ENCODE peak calls at places on chromosomes 2 and 18, in nine cellular contexts. P is coronary artery, N is omental fat pad, U is cardiac muscle cell, L is brain microvascular endothelial cell, H is left ventricle myocardium inferior, F is GM13977, M is AG09319, R is thyroid gland. Y is an unnamed sample.

GRCh38 chr18:47997338-47997780 is 66.9 kb upstream of the SMAD2 start:
- DNase-seq in N (no peak), P (no peak), L (no peak), H (no peak), M (no peak), U (peak), R (no peak), F (no peak), Y (peak)

GRCh38 chr2:190069936-190070696 is 7.6 kb upstream of the MSTN start:
- DNase-seq in H (no peak), L (peak), N (no peak), P (no peak), U (peak), R (peak), M (peak), F (peak), Y (peak)

GRCh38 chr2:60657673-60658072 is 98.4 kb upstream of the PAPOLG start:
- DNase-seq in H (no peak), L (no peak), U (no peak), M (no peak), N (no peak), P (no peak), F (no peak), R (no peak), Y (no peak)

GRCh38 chr2:51782874-51783765 is 751.2 kb upstream of the NRXN1 start:
- DNase-seq in F (no peak), U (no peak), L (no peak), N (no peak), R (no peak), M (no peak), P (no peak), H (no peak), Y (no peak)

GRCh38 chr2:109324859-109325258 is 195.9 kb downstream of the SH3RF3 start:
- DNase-seq in H (peak), P (peak), N (no peak), U (peak), L (peak), F (no peak), R (peak), M (peak), Y (no peak)

GRCh38 chr18:837922-838321 is 25.9 kb upstream of the YES1 start:
- DNase-seq in F (no peak), P (no peak), N (no peak), H (no peak), U (no peak), L (no peak), M (no peak), R (no peak), Y (no peak)

GRCh38 chr2:163736433-163737168 is 793 bp upstream of the FIGN start:
- DNase-seq in M (no peak), H (peak), L (peak), R (peak), N (peak), U (peak), F (peak), P (no peak), Y (no peak)

GRCh38 chr2:5690231-5690630 is 2.0 kb upstream of the SOX11 start:
- DNase-seq in F (no peak), H (no peak), R (no peak), P (no peak), U (no peak), N (no peak), L (peak), M (no peak), Y (no peak)

GRCh38 chr2:181576431-181576830 is 80.5 kb downstream of the CERKL start:
- DNase-seq in F (no peak), L (no peak), M (no peak), N (no peak), U (no peak), H (no peak), R (no peak), P (no peak), Y (no peak)

GRCh38 chr2:80164375-80164774 is 140.2 kb downstream of the LRRTM1 start:
- DNase-seq in H (no peak), U (no peak), L (no peak), R (no peak), P (no peak), M (no peak), N (no peak), F (no peak), Y (no peak)

GRCh38 chr2:64145760-64146159 is 1.5 kb upstream of the PELI1 start:
- DNase-seq in F (no peak), M (no peak), P (no peak), U (no peak), R (no peak), L (no peak), H (no peak), N (no peak), Y (no peak)

GRCh38 chr2:96106991-96107882 is 9.1 kb downstream of the ADRA2B start:
- DNase-seq in L (no peak), N (no peak), F (no peak), M (no peak), P (no peak), H (peak), U (no peak), R (no peak), Y (no peak)

GRCh38 chr2:109009920-109010610 is 21.0 kb upstream of the EDAR start:
- DNase-seq in M (no peak), H (no peak), P (no peak), R (no peak), L (peak), N (no peak), U (peak), F (no peak), Y (no peak)

GRCh38 chr2:161068670-161069069 is 91.6 kb upstream of the TANK start:
- DNase-seq in F (no peak), H (no peak), L (no peak), N (no peak), U (peak), M (no peak), P (no peak), R (no peak), Y (no peak)

GRCh38 chr2:42722328-42723190 is 41.4 kb downstream of the OXER1 start:
- DNase-seq in N (peak), H (peak), M (peak), U (peak), F (peak), L (peak), R (peak), P (no peak), Y (peak)

GRCh38 chr2:119574108-119574815 is 30.0 kb downstream of the CFAP221 start:
- DNase-seq in H (no peak), L (no peak), N (no peak), P (no peak), R (no peak), U (no peak), F (peak), M (no peak), Y (no peak)

GRCh38 chr18:7272268-7273049 is 41.6 kb downstream of the LRRC30 start:
- DNase-seq in M (peak), R (peak), N (no peak), F (no peak), U (peak), P (no peak), L (peak), H (peak), Y (peak)

GRCh38 chr18:76496200-76496890 is 1.3 kb upstream of the ZNF516 start:
- DNase-seq in F (no peak), P (no peak), H (peak), L (peak), M (no peak), N (no peak), R (peak), U (peak), Y (peak)

DNA sequence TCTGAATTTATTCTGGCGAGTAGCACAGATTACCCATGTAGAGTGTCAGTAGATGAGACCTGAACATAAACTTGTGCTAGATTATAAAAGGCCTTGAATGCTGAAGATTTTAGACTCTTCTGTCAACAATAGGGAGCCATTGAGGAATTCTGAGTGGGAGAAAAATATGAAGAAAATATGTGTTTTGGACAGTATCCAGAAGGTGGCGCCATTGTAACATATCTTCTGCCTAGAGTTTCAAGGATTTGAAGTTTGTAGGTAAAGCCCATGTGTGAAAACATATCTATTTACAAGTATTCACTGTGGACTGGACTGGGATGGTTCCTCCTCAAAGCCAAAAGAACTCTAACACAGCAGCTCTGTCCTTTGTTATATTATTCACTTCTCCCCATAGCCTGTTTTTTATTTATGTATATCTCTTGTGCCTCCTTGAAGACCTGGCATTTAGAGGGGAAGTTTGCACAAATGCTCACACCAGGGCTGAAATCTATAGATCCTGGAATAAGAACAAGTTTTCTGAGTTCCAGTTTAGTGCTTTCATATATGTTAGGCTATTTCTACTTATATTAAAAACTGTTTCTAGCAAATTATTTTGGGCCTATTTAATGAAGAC is 124.9 kb downstream of the RDH14 start:
- DNase-seq in N (no peak), R (no peak), P (no peak), H (no peak), L (peak), U (peak), F (no peak), M (peak), Y (peak)
- TF ChIP-seq CTCF in N (no peak), R (no peak), P (peak), H (peak), L (peak), U (peak), F (peak), M (peak), Y (peak)

DNA sequence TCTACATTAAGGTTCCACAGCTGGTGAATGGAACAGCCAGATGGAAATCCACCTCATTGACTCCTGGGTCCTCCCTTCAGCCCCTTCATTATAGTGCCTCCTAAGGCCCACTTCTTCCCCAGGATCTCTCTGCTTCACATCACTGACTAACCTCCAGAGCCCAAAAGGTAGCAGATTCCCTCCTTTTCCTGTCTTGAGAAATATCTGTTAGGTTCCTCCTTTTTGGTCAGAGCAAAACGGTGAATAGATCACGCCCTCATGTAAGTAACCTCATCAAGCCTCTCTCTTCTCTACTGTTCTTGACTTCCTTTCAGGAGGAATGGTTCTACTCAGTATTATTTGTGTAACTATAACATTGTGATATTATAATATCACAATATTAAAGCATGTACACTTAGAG is 155.0 kb upstream of the SRD5A2 start:
- DNase-seq in F (no peak), H (no peak), U (no peak), P (no peak), N (no peak), L (no peak), R (no peak), M (no peak), Y (no peak)
- TF ChIP-seq CTCF in F (no peak), H (no peak), U (no peak), P (no peak), N (no peak), L (no peak), R (no peak), M (no peak), Y (no peak)

DNA sequence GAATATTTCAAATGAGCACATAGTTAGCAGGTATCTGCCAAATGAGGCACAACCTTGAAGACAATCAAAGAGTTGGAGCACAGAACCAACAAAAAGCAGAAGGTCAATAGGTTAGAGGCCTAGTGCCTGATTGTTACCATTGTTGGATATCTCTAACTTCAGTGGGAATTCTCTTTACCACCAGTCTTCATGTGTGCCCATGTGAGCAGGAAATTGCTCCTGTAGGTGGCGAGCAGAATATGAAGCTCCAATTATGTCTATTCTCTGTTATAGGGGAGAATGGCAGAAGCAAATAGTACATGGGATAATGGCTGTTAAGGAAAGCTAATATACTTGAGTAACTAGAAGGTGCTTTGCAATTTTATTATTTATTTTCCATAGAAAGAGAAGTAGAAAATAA is 14.9 kb upstream of the ZNF385B start:
- DNase-seq in M (no peak), H (no peak), L (no peak), R (no peak), P (no peak), N (no peak), U (no peak), F (no peak), Y (no peak)
- TF ChIP-seq CTCF in M (no peak), H (no peak), L (peak), R (no peak), P (no peak), N (no peak), U (no peak), F (no peak), Y (no peak)

GRCh38 chr18:73352546-73352945 is 484.8 kb upstream of the NETO1 start:
- DNase-seq in H (no peak), M (peak), U (no peak), F (no peak), P (no peak), L (no peak), R (no peak), N (no peak), Y (no peak)
- TF ChIP-seq CTCF in H (no peak), M (peak), U (no peak), F (no peak), P (no peak), L (no peak), R (no peak), N (no peak), Y (no peak)

DNA sequence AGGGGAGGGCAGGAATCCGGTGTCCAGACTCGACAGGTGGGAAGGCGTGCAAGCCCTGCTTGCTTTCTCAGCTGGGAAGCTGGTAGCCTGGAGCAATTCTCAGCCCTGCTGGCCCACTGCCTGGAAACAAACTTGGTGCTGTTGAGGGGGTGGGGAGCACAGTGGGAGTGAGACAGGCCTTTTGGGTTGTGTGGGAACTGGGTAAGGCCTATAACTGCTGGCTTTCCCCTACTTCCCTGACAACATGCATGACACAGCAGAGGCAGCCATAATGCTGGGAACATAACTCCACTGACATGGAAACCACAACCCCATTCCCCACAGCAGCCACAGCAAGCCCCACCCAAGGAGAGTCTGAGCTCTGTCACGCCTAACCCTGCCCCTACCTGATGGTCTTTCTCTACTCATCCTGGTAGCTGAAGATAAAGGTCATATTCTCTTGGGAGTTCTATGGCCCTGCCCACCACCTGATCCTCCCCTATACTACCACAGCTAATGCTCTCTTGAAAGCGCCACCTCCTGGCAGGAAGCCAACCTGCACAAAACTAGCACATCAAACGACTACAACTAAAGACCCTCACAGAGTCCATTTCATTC is 122.9 kb upstream of the ACVR1C start:
- DNase-seq in P (no peak), U (peak), L (peak), M (no peak), R (no peak), N (no peak), F (no peak), H (no peak), Y (peak)
- TF ChIP-seq CTCF in P (no peak), U (no peak), L (peak), M (no peak), R (no peak), N (no peak), F (peak), H (no peak), Y (peak)

Y was measured in activated CD8-positive, alpha-beta T cell treated with anti-CD3 and anti-CD28 coated beads for 36 hours.